ENCODE peak calls at places on chromosomes 4 and X, in seven cellular contexts. U is fibroblast of pulmonary artery, I is HFF-Myc, J is Peyer's patch, F is AG09309, G is fibroblast of mammary gland, P is foreskin fibroblast. Q is an unnamed sample.

GRCh38 chrX:48897157-48897620 is 379 bp downstream of the TIMM17B start:
- DNase-seq in P (peak; percentile 46), J (peak; percentile 87), F (no peak), I (no peak), U (peak; percentile 73), G (peak; percentile 62), Q (no peak)

GRCh38 chrX:19785647-19786046 is 101.8 kb downstream of the SH3KBP1 start:
- DNase-seq in G (no peak), U (no peak), I (no peak), J (no peak), P (no peak), F (no peak), Q (no peak)

GRCh38 chr4:3613980-3614730 is 81.9 kb upstream of the LRPAP1 start:
- DNase-seq in I (no peak), G (no peak), U (no peak), P (no peak), F (no peak), J (no peak), Q (no peak)

GRCh38 chr4:32140636-32141035 is 1420.5 kb downstream of the PCDH7 start:
- DNase-seq in P (peak; percentile 75), U (peak; percentile 86), F (peak; percentile 60), G (peak; percentile 61), I (no peak), J (no peak), Q (no peak)

GRCh38 chr4:75135068-75135825 is 202.3 kb downstream of the PARM1 start:
- DNase-seq in G (no peak), U (no peak), P (no peak), J (no peak), F (no peak), I (no peak), Q (no peak)

GRCh38 chr4:185232370-185232769 is 23.0 kb downstream of the SNX25 start:
- DNase-seq in J (no peak), U (no peak), G (peak; percentile 62), F (no peak), P (no peak), I (no peak), Q (no peak)

GRCh38 chrX:30196322-30196721 is 19.0 kb upstream of the MAGEB2 start:
- DNase-seq in P (no peak), G (no peak), F (no peak), I (no peak), J (no peak), U (peak; percentile 3), Q (no peak)

GRCh38 chrX:9746148-9746880 is 19.3 kb downstream of the GPR143 start:
- DNase-seq in J (no peak), F (no peak), I (no peak), G (peak; percentile 19), U (peak; percentile 88), P (peak; percentile 5), Q (no peak)

GRCh38 chr4:105963461-105964400 is 68.5 kb downstream of the NPNT start:
- DNase-seq in F (no peak), U (no peak), P (no peak), G (no peak), I (no peak), J (peak; percentile 51), Q (no peak)

GRCh38 chr4:87219648-87220093 is 747 bp downstream of the KLHL8 start:
- DNase-seq in U (peak; percentile 51), J (peak; percentile 74), F (no peak), I (peak; percentile 14), P (no peak), G (peak; percentile 34), Q (no peak)

GRCh38 chrX:87391742-87392141 is 125.9 kb upstream of the KLHL4 start:
- DNase-seq in F (no peak), P (no peak), G (no peak), J (no peak), I (no peak), U (peak; percentile 27), Q (no peak)

GRCh38 chrX:131778269-131779218 is 234.7 kb downstream of the OR13H1 start:
- DNase-seq in P (no peak), G (peak; percentile 80), I (no peak), J (peak; percentile 89), F (no peak), U (no peak), Q (no peak)

GRCh38 chrX:71159335-71159734 is 14.7 kb downstream of the NLGN3 start:
- DNase-seq in G (no peak), J (no peak), F (no peak), U (no peak), I (no peak), P (no peak), Q (no peak)

DNA sequence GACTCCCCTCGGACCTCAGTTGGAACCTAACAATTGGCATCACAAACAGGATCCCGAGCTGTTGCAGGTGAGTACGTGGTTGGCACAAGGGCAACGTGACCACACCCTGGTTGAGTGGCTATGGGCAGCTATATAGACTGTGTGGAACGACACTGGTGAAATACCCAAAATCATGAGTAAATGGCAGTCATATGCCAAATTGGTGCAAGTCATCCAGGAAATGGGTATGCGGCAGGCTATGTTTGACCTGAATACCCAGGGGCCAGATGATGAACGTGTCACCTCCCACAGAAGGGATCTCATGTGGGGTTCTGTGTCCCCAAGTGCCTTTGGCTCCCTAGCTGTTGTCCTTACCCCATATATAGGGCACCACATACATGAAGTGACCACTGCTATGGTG is 53.2 kb upstream of the CCDC149 start:
- DNase-seq in J (no peak), P (no peak), U (no peak), G (no peak), I (no peak), F (no peak), Q (no peak)
- H3K4me3 ChIP-seq in J (no peak overlapping the region), P (no peak overlapping the region), U (no peak overlapping the region), G (no peak overlapping the region), I (no peak overlapping the region), F (no peak overlapping the region), Q (no peak overlapping the region)

DNA sequence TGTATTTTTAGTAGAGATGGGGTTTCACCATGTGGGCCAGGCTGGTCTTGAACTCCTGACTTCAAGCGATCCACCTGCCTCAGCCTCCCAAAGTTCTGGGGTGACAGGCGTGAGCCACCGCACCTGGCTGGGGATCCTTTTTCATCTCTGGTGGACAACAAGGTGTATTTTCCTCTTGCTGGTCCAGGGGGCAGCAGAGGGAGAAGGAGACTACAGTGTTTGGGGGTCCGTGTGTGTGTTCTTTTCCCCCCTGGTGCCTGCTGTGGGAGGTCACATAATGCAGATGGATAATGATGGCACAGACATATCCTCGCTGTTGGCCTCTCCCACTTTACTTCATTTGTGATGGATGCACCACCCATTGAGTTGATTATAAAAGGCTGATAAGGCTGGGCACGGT is 39.0 kb upstream of the CD99 start:
- DNase-seq in F (no peak), P (no peak), J (no peak), U (no peak), I (no peak), G (no peak), Q (no peak)
- TF ChIP-seq CTCF in F (no peak), P (peak; percentile 21), J (peak; percentile 9), U (peak; percentile 30), I (peak; percentile 28), G (peak; percentile 31), Q (no peak)

DNA sequence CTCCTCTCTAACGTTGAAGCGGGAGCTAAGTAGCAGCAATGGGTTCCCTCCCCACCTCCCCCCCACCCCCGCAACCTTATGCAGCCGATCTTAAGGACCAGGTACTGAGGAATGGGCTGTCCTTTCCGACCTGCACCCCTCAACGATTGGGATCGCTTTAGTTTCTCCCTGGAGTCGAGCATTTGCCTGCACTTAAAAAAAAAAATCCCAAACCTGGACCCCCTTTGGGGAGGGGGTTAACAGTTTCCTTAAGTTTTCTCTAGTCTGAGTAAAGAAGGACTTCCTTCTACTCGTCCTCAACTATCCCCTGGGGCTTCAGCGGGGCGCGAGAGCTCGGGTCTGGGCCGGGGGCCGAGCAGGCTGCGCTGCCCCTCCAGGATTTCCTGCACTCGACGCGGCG is 25.7 kb upstream of the BCORL1 start:
- DNase-seq in I (no peak), P (no peak), U (no peak), G (no peak), J (no peak), F (no peak), Q (no peak)
- H3K4me3 ChIP-seq in I (no peak overlapping the region), P (no peak overlapping the region), U (no peak overlapping the region), G (peak overlapping the region; percentile 13), J (peak overlapping the region; percentile 40), F (peak overlapping the region; percentile 32), Q (peak overlapping the region; percentile 37)

GRCh38 chr4:94126669-94127068 is 81.0 kb upstream of the SMARCAD1 start:
- DNase-seq in P (no peak), F (no peak), J (no peak), I (no peak), U (no peak), G (no peak), Q (no peak)
- TF ChIP-seq CTCF in P (no peak), F (no peak), J (peak; percentile 55), I (peak; percentile 6), U (peak; percentile 21), G (peak; percentile 14), Q (no peak)

DNA sequence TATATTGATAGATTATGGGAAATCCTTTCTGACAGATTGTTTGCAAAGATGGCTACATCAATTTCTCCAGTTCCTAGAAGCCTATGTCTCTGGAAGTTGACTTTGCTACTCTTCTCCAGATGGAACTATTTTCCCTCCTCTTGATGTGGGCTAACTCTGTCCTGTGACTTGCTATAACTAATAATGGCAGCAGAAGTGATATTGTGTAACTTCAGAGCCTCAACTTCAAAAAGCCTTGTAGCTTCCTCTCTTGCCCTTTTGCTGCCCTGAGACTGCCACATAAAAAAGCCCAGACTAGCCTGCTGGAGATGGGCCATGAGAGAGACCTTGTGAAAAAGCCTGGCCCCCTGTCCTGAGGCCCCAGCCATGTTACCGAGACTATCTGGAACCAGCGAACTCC is 210.7 kb upstream of the SLC7A11 start:
- DNase-seq in I (no peak), P (no peak), G (no peak), F (no peak), U (no peak), J (no peak), Q (no peak)
- H3K4me3 ChIP-seq in I (no peak overlapping the region), P (no peak overlapping the region), G (no peak overlapping the region), F (no peak overlapping the region), U (no peak overlapping the region), J (no peak overlapping the region), Q (no peak overlapping the region)